ENCODE peak calls at places on chromosome 16, in five cellular contexts. T is Right ventricle myocardium superior, I is GM10248, Q is cardiac septum, D is GM12892. R is an unnamed sample.

GRCh38 chr16:77961811-77962210 is 60.5 kb upstream of the CLEC3A start:
- DNase-seq in T (no peak), I (no peak), Q (no peak), D (no peak), R (no peak)

GRCh38 chr16:75064403-75065148 is 52.0 kb downstream of the LDHD start:
- DNase-seq in T (no peak), I (no peak), Q (no peak), D (no peak), R (no peak)

GRCh38 chr16:3170440-3171180 is 17.4 kb upstream of the OR1F1 start:
- DNase-seq in T (no peak), I (no peak), Q (no peak), D (no peak), R (no peak)

GRCh38 chr16:87840462-87840978 is 28.8 kb downstream of the SLC7A5 start:
- DNase-seq in T (no peak), I (no peak), Q (no peak), D (no peak), R (no peak)

GRCh38 chr16:19429271-19429670 is 11.6 kb downstream of the TMC5 start:
- DNase-seq in T (no peak), I (no peak), Q (no peak), D (no peak), R (no peak)

GRCh38 chr16:82535262-82535661 is 91.5 kb upstream of the CDH13 start:
- DNase-seq in T (no peak), I (no peak), Q (no peak), D (no peak), R (no peak)

GRCh38 chr16:10338426-10338825 is 47.4 kb upstream of the ATF7IP2 start:
- DNase-seq in T (peak), I (no peak), Q (no peak), D (no peak), R (no peak)

GRCh38 chr16:27389272-27389961 is 12.6 kb upstream of the IL21R start:
- DNase-seq in T (no peak), I (no peak), Q (no peak), D (no peak), R (no peak)

GRCh38 chr16:23496826-23497542 is 13.3 kb downstream of the GGA2 start:
- DNase-seq in T (no peak), I (no peak), Q (no peak), D (no peak), R (no peak)

GRCh38 chr16:67551091-67551490 is 11.2 kb upstream of the CTCF start:
- DNase-seq in T (no peak), I (no peak), Q (no peak), D (no peak), R (no peak)

GRCh38 chr16:84501077-84501735 is 3.3 kb downstream of the MEAK7 start:
- DNase-seq in T (peak), I (no peak), Q (no peak), D (no peak), R (no peak)

GRCh38 chr16:78984887-78985464 is 615.6 kb downstream of the MAF start:
- DNase-seq in T (peak), I (no peak), Q (no peak), D (no peak), R (no peak)

GRCh38 chr16:14405611-14406537 is 224.2 kb downstream of the PARN start:
- DNase-seq in T (no peak), I (peak), Q (no peak), D (peak), R (no peak)

GRCh38 chr16:85179344-85180046 is 67.2 kb upstream of the CIBAR2 start:
- DNase-seq in T (peak), I (no peak), Q (no peak), D (no peak), R (no peak)

GRCh38 chr16:75116081-75116910 is at the start of gene LDHD:
- DNase-seq in T (peak), I (no peak), Q (peak), D (no peak), R (no peak)

GRCh38 chr16:31108035-31108793 is at the start of gene BCKDK:
- DNase-seq in T (peak), I (peak), Q (peak), D (peak), R (peak)

GRCh38 chr16:12215302-12216105 is 239.0 kb downstream of the SNX29 start:
- DNase-seq in T (no peak), I (no peak), Q (no peak), D (no peak), R (no peak)

GRCh38 chr16:85544668-85545067 is 68.5 kb upstream of the GSE1 start:
- DNase-seq in T (no peak), I (no peak), Q (no peak), D (no peak), R (no peak)

GRCh38 chr16:84518804-84519341 is 14.4 kb upstream of the MEAK7 start:
- DNase-seq in T (no peak), I (no peak), Q (no peak), D (no peak), R (peak)

GRCh38 chr16:64738321-64738960 is 383.4 kb downstream of the CDH11 start:
- DNase-seq in T (no peak), I (no peak), Q (no peak), D (no peak), R (no peak)

GRCh38 chr16:72620348-72620747 is 427.6 kb downstream of the ZFHX3 start:
- DNase-seq in T (no peak), I (no peak), Q (no peak), D (no peak), R (no peak)

GRCh38 chr16:81758376-81758775 is 20.7 kb upstream of the PLCG2 start:
- DNase-seq in T (no peak), I (no peak), Q (no peak), D (no peak), R (no peak)

GRCh38 chr16:76345093-76345735 is 68.0 kb downstream of the CNTNAP4 start:
- DNase-seq in T (peak), I (no peak), Q (no peak), D (no peak), R (no peak)

GRCh38 chr16:75267631-75268264 is 16.3 kb upstream of the BCAR1 start:
- DNase-seq in T (peak), I (no peak), Q (no peak), D (no peak), R (no peak)

GRCh38 chr16:23131436-23131835 is 17.8 kb downstream of the USP31 start:
- DNase-seq in T (no peak), I (no peak), Q (no peak), D (no peak), R (no peak)